ENCODE peak calls at places on chromosomes 2 and 18, in five cellular contexts. C is CD4-positive, alpha-beta T cell; H is tibial nerve; N is esophagus squamous epithelium; A is uterus. Y is an unnamed sample.
A peak's percentile ranks its signal among the peaks of the same experiment; 100 is the strongest.

GRCh38 chr2:20223345-20224190 is 1.4 kb downstream of the SDC1 start:
- DNase-seq in A (no peak), C (no peak), N (no peak), H (no peak), Y (no peak)

GRCh38 chr2:43138441-43138840 is 88.0 kb downstream of the ZFP36L2 start:
- DNase-seq in C (no peak), N (no peak), A (no peak), H (no peak), Y (no peak)

GRCh38 chr2:20398956-20399567 is 47.8 kb upstream of the RHOB start:
- DNase-seq in H (no peak), C (no peak), N (no peak), A (no peak), Y (no peak)

GRCh38 chr18:77124452-77124922 is 8.1 kb downstream of the MBP start:
- DNase-seq in A (no peak), C (peak; percentile 40), N (no peak), H (no peak), Y (peak; percentile 50)

GRCh38 chr2:10120158-10120937 is 2.2 kb upstream of the RRM2 start:
- DNase-seq in A (peak; percentile 89), H (peak; percentile 85), C (peak; percentile 80), N (peak; percentile 80), Y (peak; percentile 86)

GRCh38 chr2:201932511-201932910 is 101.1 kb upstream of the FZD7 start:
- DNase-seq in A (no peak), N (no peak), H (no peak), C (no peak), Y (no peak)

GRCh38 chr2:225889452-225889851 is 489.9 kb downstream of the NYAP2 start:
- DNase-seq in C (no peak), N (no peak), A (peak; percentile 44), H (peak; percentile 68), Y (no peak)

GRCh38 chr2:115650827-115651226 is 1208.4 kb downstream of the DPP10 start:
- DNase-seq in A (no peak), N (no peak), H (no peak), C (no peak), Y (no peak)

GRCh38 chr2:177598321-177598922 is 205.8 kb downstream of the AGPS start:
- DNase-seq in H (peak; percentile 32), A (peak; percentile 43), N (no peak), C (no peak), Y (no peak)

GRCh38 chr2:20382965-20383800 is 32.5 kb upstream of the PUM2 start:
- DNase-seq in C (no peak), H (no peak), N (no peak), A (no peak), Y (no peak)

GRCh38 chr2:233980955-233981555 is 63.9 kb downstream of the TRPM8 start:
- DNase-seq in N (no peak), H (no peak), C (no peak), A (no peak), Y (no peak)

GRCh38 chr2:96143848-96144480 is 1.3 kb downstream of the DUSP2 start:
- DNase-seq in C (no peak), N (no peak), H (no peak), A (no peak), Y (peak; percentile 17)

GRCh38 chr2:142218471-142218870 is 87.7 kb upstream of the LRP1B start:
- DNase-seq in H (no peak), C (no peak), A (no peak), N (no peak), Y (no peak)

GRCh38 chr2:3705808-3706207 is 2.4 kb downstream of the DCDC2C start:
- DNase-seq in N (no peak), A (no peak), C (no peak), H (no peak), Y (no peak)

GRCh38 chr2:85590950-85591349 is 4.6 kb upstream of the RNF181 start:
- DNase-seq in N (no peak), C (no peak), A (no peak), H (no peak), Y (no peak)

GRCh38 chr2:229905601-229906000 is 16.2 kb downstream of the TRIP12 start:
- DNase-seq in H (no peak), C (no peak), N (no peak), A (no peak), Y (no peak)

GRCh38 chr18:31697351-31698298 is 13.2 kb upstream of the B4GALT6 start:
- DNase-seq in C (no peak), H (no peak), A (no peak), N (no peak), Y (no peak)

GRCh38 chr2:95530734-95531133 is 46.2 kb upstream of the TRIM43B start:
- DNase-seq in N (no peak), H (no peak), A (no peak), C (no peak), Y (no peak)

GRCh38 chr2:236366406-236366805 is 102.2 kb upstream of the ASB18 start:
- DNase-seq in N (no peak), C (no peak), H (no peak), A (no peak), Y (no peak)

GRCh38 chr2:171800639-171801038 is 93.4 kb downstream of the SLC25A12 start:
- DNase-seq in H (no peak), A (no peak), N (no peak), C (no peak), Y (no peak)

GRCh38 chr2:235030936-235031335 is 79.1 kb downstream of the SH3BP4 start:
- DNase-seq in H (no peak), N (no peak), C (no peak), A (no peak), Y (no peak)

GRCh38 chr2:38146302-38146916 is 70.5 kb upstream of the CYP1B1 start:
- DNase-seq in C (no peak), H (no peak), N (no peak), A (peak; percentile 60), Y (no peak)

GRCh38 chr2:224909885-224910517 is 132.3 kb downstream of the DOCK10 start:
- DNase-seq in H (peak; percentile 69), A (peak; percentile 25), N (no peak), C (no peak), Y (no peak)

GRCh38 chr2:68936889-68937288 is 15.8 kb downstream of the GKN2 start:
- DNase-seq in C (no peak), A (no peak), N (no peak), H (no peak), Y (no peak)

GRCh38 chr2:153196378-153197058 is 282.0 kb downstream of the RPRM start:
- DNase-seq in C (no peak), N (no peak), A (no peak), H (no peak), Y (no peak)

GRCh38 chr2:166238176-166238575 is 110.4 kb upstream of the SCN1A start:
- DNase-seq in H (no peak), N (no peak), C (no peak), A (no peak), Y (no peak)

GRCh38 chr2:201348758-201349157 is 8.4 kb downstream of the FLACC1 start:
- DNase-seq in H (no peak), C (no peak), A (no peak), N (no peak), Y (no peak)

GRCh38 chr18:54215069-54215468 is 9.4 kb downstream of the MBD2 start:
- DNase-seq in H (no peak), C (no peak), N (no peak), A (no peak), Y (no peak)

GRCh38 chr2:176443941-176444340 is 174.7 kb downstream of the MTX2 start:
- DNase-seq in N (no peak), A (no peak), C (no peak), H (no peak), Y (no peak)

GRCh38 chr2:196159223-196159892 is 12.0 kb downstream of the STK17B start:
- DNase-seq in C (no peak), A (no peak), H (no peak), N (no peak), Y (no peak)

GRCh38 chr18:59551902-59552635 is 145.2 kb downstream of the CCBE1 start:
- DNase-seq in N (no peak), H (no peak), A (no peak), C (no peak), Y (no peak)

GRCh38 chr2:48113767-48114166 is 207.5 kb upstream of the FBXO11 start:
- DNase-seq in A (no peak), H (no peak), C (no peak), N (no peak), Y (no peak)

GRCh38 chr18:74248189-74248975 is 43.4 kb downstream of the CYB5A start:
- DNase-seq in H (no peak), C (no peak), A (no peak), N (no peak), Y (no peak)

GRCh38 chr2:17975401-17975800 is 96.9 kb downstream of the KCNS3 start:
- DNase-seq in A (no peak), N (no peak), C (no peak), H (no peak), Y (no peak)

GRCh38 chr2:174510583-174511189 is 23.9 kb upstream of the GPR155 start:
- DNase-seq in A (no peak), H (no peak), N (no peak), C (no peak), Y (no peak)

GRCh38 chr2:190023860-190024259 is 38.7 kb downstream of the MSTN start:
- DNase-seq in C (no peak), A (no peak), N (no peak), H (no peak), Y (no peak)

GRCh38 chr2:201228912-201229290 is 31.4 kb upstream of the CASP8 start:
- DNase-seq in H (no peak), C (no peak), N (no peak), A (no peak), Y (no peak)

GRCh38 chr2:1070601-1071000 is 120.0 kb downstream of the SNTG2 start:
- DNase-seq in C (no peak), A (no peak), N (no peak), H (no peak), Y (no peak)

GRCh38 chr2:98408155-98408554 is 36.5 kb upstream of the INPP4A start:
- DNase-seq in A (no peak), H (no peak), N (no peak), C (no peak), Y (no peak)
- H3K9me3 ChIP-seq in A (no peaks in the 10 kb centered on the region), H (no peaks in the 10 kb centered on the region), N (no peaks in the 10 kb centered on the region), C (no peaks in the 10 kb centered on the region), Y (no peaks in the 10 kb centered on the region)

GRCh38 chr2:239593455-239593854 is 192.6 kb upstream of the HDAC4 start:
- DNase-seq in A (peak; percentile 6), H (no peak), N (no peak), C (no peak), Y (no peak)
- H3K9me3 ChIP-seq in A (no peaks in the 10 kb centered on the region), H (no peaks in the 10 kb centered on the region), N (no peaks in the 10 kb centered on the region), C (no peaks in the 10 kb centered on the region), Y (no peaks in the 10 kb centered on the region)

GRCh38 chr2:239177908-239178307 is 222.9 kb downstream of the HDAC4 start:
- DNase-seq in A (peak; percentile 11), N (no peak), H (no peak), C (no peak), Y (no peak)
- H3K9me3 ChIP-seq in A (no peaks in the 10 kb centered on the region), N (no peaks in the 10 kb centered on the region), H (peaks cover 17% of the 10 kb centered on the region), C (peaks cover 25% of the 10 kb centered on the region), Y (peaks cover 2% of the 10 kb centered on the region)

GRCh38 chr18:35278085-35278484 is 11.9 kb downstream of the ZSCAN30 start:
- DNase-seq in C (no peak), N (no peak), A (no peak), H (no peak), Y (no peak)

GRCh38 chr18:35278969-35279368 is 11.1 kb downstream of the ZSCAN30 start:
- DNase-seq in C (no peak), A (no peak), H (no peak), N (no peak), Y (no peak)

GRCh38 chr18:35276276-35276675 is 13.8 kb downstream of the ZSCAN30 start:
- DNase-seq in C (no peak), A (no peak), N (no peak), H (no peak), Y (no peak)

GRCh38 chr18:35282353-35282752 is 7.7 kb downstream of the ZSCAN30 start:
- DNase-seq in H (no peak), A (no peak), C (no peak), N (no peak), Y (no peak)

GRCh38 chr18:35277633-35278032 is 12.4 kb downstream of the ZSCAN30 start:
- DNase-seq in A (no peak), H (no peak), C (no peak), N (no peak), Y (no peak)
- H3K9me3 ChIP-seq in A (no peaks in the 10 kb centered on the region), H (peaks cover 8% of the 10 kb centered on the region), C (no peaks in the 10 kb centered on the region), N (no peaks in the 10 kb centered on the region), Y (no peaks in the 10 kb centered on the region)

Y was measured in T-helper 17 cell.